ENCODE peak calls at places on chromosomes 3 and 15, in nine cellular contexts. One of them, this sample, is unnamed.

GRCh38 chr3:115254492-115255196 is 107.6 kb upstream of the ZBTB20 start:
- DNase-seq in fibroblast of lung: no peak
- DNase-seq in pancreas: no peak
- DNase-seq in omental fat pad: no peak
- DNase-seq in progenitor cell of endocrine pancreas: no peak
- DNase-seq in Panc1: no peak
- DNase-seq in PC-9: no peak
- DNase-seq in A549: no peak
- DNase-seq in AG09319: no peak
- DNase-seq in this sample: no peak

GRCh38 chr3:2875699-2876098 is 234.5 kb downstream of the IL5RA start:
- DNase-seq in fibroblast of lung: no peak
- DNase-seq in PC-9: no peak
- DNase-seq in AG09319: no peak
- DNase-seq in progenitor cell of endocrine pancreas: no peak
- DNase-seq in pancreas: no peak
- DNase-seq in omental fat pad: no peak
- DNase-seq in Panc1: no peak
- DNase-seq in A549: no peak
- DNase-seq in this sample: no peak

GRCh38 chr3:50676031-50676705 is 1.4 kb downstream of the DOCK3 start:
- DNase-seq in progenitor cell of endocrine pancreas: no peak
- DNase-seq in fibroblast of lung: no peak
- DNase-seq in AG09319: no peak
- DNase-seq in Panc1: no peak
- DNase-seq in pancreas: no peak
- DNase-seq in omental fat pad: no peak
- DNase-seq in PC-9: no peak
- DNase-seq in A549: no peak
- DNase-seq in this sample: no peak

GRCh38 chr3:189331002-189331418 is 159.2 kb downstream of the TPRG1 start:
- DNase-seq in fibroblast of lung: no peak
- DNase-seq in progenitor cell of endocrine pancreas: no peak
- DNase-seq in AG09319: no peak
- DNase-seq in pancreas: no peak
- DNase-seq in Panc1: no peak
- DNase-seq in omental fat pad: no peak
- DNase-seq in PC-9: no peak
- DNase-seq in A549: no peak
- DNase-seq in this sample: no peak

GRCh38 chr3:196951371-196951770 is 9.0 kb upstream of the NCBP2 start:
- DNase-seq in AG09319: no peak
- DNase-seq in pancreas: no peak
- DNase-seq in progenitor cell of endocrine pancreas: no peak
- DNase-seq in PC-9: no peak
- DNase-seq in omental fat pad: no peak
- DNase-seq in Panc1: no peak
- DNase-seq in fibroblast of lung: no peak
- DNase-seq in A549: no peak
- DNase-seq in this sample: no peak

GRCh38 chr3:179016979-179017670 is 54.5 kb downstream of the ZMAT3 start:
- DNase-seq in A549: no peak
- DNase-seq in omental fat pad: no peak
- DNase-seq in pancreas: no peak
- DNase-seq in progenitor cell of endocrine pancreas: no peak
- DNase-seq in AG09319: no peak
- DNase-seq in Panc1: no peak
- DNase-seq in fibroblast of lung: no peak
- DNase-seq in PC-9: no peak
- DNase-seq in this sample: no peak

GRCh38 chr3:3015472-3016089 is 94.6 kb downstream of the IL5RA start:
- DNase-seq in progenitor cell of endocrine pancreas: no peak
- DNase-seq in A549: no peak
- DNase-seq in Panc1: peak
- DNase-seq in AG09319: no peak
- DNase-seq in pancreas: no peak
- DNase-seq in PC-9: no peak
- DNase-seq in fibroblast of lung: peak
- DNase-seq in omental fat pad: no peak
- DNase-seq in this sample: no peak

GRCh38 chr15:71571641-71572040 is 238.7 kb upstream of the NR2E3 start:
- DNase-seq in pancreas: no peak
- DNase-seq in omental fat pad: no peak
- DNase-seq in Panc1: no peak
- DNase-seq in AG09319: no peak
- DNase-seq in progenitor cell of endocrine pancreas: no peak
- DNase-seq in PC-9: no peak
- DNase-seq in A549: no peak
- DNase-seq in fibroblast of lung: no peak
- DNase-seq in this sample: no peak

GRCh38 chr3:197306374-197307086 is 8.1 kb upstream of the DLG1 start:
- DNase-seq in PC-9: peak
- DNase-seq in AG09319: no peak
- DNase-seq in fibroblast of lung: peak
- DNase-seq in Panc1: no peak
- DNase-seq in omental fat pad: no peak
- DNase-seq in pancreas: no peak
- DNase-seq in A549: no peak
- DNase-seq in progenitor cell of endocrine pancreas: no peak
- DNase-seq in this sample: no peak

GRCh38 chr3:29693863-29694262 is 413.0 kb downstream of the RBMS3 start:
- DNase-seq in Panc1: no peak
- DNase-seq in PC-9: peak
- DNase-seq in omental fat pad: no peak
- DNase-seq in pancreas: no peak
- DNase-seq in A549: peak
- DNase-seq in progenitor cell of endocrine pancreas: no peak
- DNase-seq in fibroblast of lung: peak
- DNase-seq in AG09319: peak
- DNase-seq in this sample: peak

GRCh38 chr3:8574670-8575322 is 69.8 kb downstream of the SSUH2 start:
- DNase-seq in fibroblast of lung: no peak
- DNase-seq in pancreas: no peak
- DNase-seq in AG09319: no peak
- DNase-seq in A549: no peak
- DNase-seq in Panc1: no peak
- DNase-seq in PC-9: no peak
- DNase-seq in progenitor cell of endocrine pancreas: no peak
- DNase-seq in omental fat pad: no peak
- DNase-seq in this sample: no peak

GRCh38 chr3:195876297-195877031 is 31.9 kb downstream of the TNK2 start:
- DNase-seq in omental fat pad: no peak
- DNase-seq in progenitor cell of endocrine pancreas: no peak
- DNase-seq in Panc1: no peak
- DNase-seq in AG09319: no peak
- DNase-seq in fibroblast of lung: no peak
- DNase-seq in A549: peak
- DNase-seq in pancreas: no peak
- DNase-seq in PC-9: peak
- DNase-seq in this sample: no peak

GRCh38 chr3:183434992-183435391 is 6.6 kb upstream of the MCF2L2 start:
- DNase-seq in progenitor cell of endocrine pancreas: no peak
- DNase-seq in pancreas: no peak
- DNase-seq in omental fat pad: no peak
- DNase-seq in fibroblast of lung: no peak
- DNase-seq in PC-9: no peak
- DNase-seq in AG09319: no peak
- DNase-seq in Panc1: no peak
- DNase-seq in A549: no peak
- DNase-seq in this sample: no peak

DNA sequence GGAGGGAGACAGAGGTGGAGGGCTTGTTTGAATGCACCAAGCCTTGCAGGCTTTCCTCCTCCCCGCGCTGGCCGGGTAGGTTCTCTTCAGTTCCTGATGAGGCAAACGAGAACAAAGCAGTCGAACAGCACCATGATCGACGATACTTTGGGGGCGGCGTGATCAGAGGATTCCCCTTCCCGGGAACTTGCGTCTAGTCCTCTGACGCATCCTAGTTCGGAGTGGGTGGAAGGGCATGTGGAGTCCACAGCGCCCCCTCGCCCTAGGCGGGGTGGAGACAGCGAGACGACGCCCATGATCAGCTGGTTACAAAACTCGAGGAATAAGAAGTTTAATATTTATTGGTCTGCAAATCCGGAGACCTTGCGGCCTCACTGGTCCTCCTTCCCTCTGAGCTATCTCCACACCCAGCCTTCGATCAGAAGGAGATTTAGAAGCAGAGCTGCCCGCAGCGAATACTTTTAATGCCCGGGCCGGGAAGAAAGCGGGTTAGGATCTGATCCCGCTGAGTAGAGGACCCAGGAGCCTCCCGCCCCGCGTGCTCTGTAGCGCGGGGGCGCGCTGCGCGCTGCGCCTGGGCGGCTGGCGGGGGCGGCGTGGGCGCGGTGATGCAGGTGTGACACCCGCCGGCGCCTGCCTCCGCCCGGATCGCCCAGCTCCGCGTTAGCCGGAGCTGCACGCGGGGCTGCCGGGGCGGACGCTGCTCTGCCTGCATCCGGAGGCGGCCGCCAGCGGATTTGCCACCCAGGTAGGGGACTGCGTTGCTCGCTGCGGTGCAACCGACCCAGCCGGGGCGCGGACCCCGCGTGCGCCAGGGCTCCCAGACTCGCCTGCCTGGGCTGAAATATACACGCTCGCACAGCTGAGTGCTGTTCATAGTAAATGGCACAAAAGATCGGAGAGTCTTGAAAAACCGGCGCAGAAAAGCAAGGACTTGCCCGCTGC is at the start of gene SV2B:
- DNase-seq in progenitor cell of endocrine pancreas: peak
- DNase-seq in AG09319: no peak
- DNase-seq in fibroblast of lung: peak
- DNase-seq in omental fat pad: no peak
- DNase-seq in pancreas: peak
- DNase-seq in Panc1: no peak
- DNase-seq in A549: no peak
- DNase-seq in PC-9: no peak
- DNase-seq in this sample: peak
- TF ChIP-seq CTCF in progenitor cell of endocrine pancreas: peak
- TF ChIP-seq CTCF in AG09319: peak
- TF ChIP-seq CTCF in fibroblast of lung: no peak
- TF ChIP-seq CTCF in omental fat pad: no peak
- TF ChIP-seq CTCF in pancreas: no peak
- TF ChIP-seq CTCF in Panc1: peak
- TF ChIP-seq CTCF in A549: peak
- TF ChIP-seq CTCF in PC-9: no peak
- TF ChIP-seq CTCF in this sample: no peak

DNA sequence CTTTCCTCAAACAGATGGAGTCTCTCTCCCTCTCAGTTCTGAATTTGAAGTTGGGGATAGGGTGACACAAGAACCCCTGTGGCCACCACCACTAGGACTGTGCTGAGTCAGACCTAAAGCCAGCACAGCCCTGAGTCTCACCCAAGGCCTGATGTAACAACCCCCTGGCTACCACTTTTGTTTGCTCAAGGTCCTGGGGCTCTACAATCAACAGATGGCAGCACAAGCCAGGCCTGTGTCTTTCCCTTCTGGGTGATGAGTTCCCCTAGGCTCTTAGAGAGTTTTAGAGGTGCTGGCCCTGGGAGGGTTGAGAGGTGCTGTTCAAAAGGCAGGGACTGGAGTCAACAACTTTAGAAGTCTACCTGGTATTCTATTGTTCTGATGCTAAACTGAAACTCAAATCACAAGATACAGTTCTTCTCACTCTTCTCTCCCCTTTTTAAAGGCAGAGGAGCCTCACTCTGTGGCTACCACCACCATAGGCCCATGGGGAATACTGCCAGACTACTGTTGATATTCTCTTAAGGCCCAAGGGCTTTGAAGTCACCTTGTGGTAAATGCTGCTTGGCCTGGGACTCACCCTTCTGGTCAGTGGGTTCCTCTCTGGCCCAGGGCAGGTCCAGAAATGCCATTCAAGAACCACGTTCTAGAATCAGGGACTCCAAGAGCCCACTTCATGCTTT is 6.5 kb downstream of the OR5K4 start:
- DNase-seq in fibroblast of lung: no peak
- DNase-seq in omental fat pad: no peak
- DNase-seq in Panc1: no peak
- DNase-seq in PC-9: peak
- DNase-seq in progenitor cell of endocrine pancreas: no peak
- DNase-seq in A549: no peak
- DNase-seq in pancreas: no peak
- DNase-seq in AG09319: no peak
- DNase-seq in this sample: no peak
- TF ChIP-seq CTCF in fibroblast of lung: no peak
- TF ChIP-seq CTCF in omental fat pad: no peak
- TF ChIP-seq CTCF in Panc1: no peak
- TF ChIP-seq CTCF in PC-9: peak
- TF ChIP-seq CTCF in progenitor cell of endocrine pancreas: no peak
- TF ChIP-seq CTCF in A549: no peak
- TF ChIP-seq CTCF in pancreas: no peak
- TF ChIP-seq CTCF in AG09319: no peak
- TF ChIP-seq CTCF in this sample: no peak

DNA sequence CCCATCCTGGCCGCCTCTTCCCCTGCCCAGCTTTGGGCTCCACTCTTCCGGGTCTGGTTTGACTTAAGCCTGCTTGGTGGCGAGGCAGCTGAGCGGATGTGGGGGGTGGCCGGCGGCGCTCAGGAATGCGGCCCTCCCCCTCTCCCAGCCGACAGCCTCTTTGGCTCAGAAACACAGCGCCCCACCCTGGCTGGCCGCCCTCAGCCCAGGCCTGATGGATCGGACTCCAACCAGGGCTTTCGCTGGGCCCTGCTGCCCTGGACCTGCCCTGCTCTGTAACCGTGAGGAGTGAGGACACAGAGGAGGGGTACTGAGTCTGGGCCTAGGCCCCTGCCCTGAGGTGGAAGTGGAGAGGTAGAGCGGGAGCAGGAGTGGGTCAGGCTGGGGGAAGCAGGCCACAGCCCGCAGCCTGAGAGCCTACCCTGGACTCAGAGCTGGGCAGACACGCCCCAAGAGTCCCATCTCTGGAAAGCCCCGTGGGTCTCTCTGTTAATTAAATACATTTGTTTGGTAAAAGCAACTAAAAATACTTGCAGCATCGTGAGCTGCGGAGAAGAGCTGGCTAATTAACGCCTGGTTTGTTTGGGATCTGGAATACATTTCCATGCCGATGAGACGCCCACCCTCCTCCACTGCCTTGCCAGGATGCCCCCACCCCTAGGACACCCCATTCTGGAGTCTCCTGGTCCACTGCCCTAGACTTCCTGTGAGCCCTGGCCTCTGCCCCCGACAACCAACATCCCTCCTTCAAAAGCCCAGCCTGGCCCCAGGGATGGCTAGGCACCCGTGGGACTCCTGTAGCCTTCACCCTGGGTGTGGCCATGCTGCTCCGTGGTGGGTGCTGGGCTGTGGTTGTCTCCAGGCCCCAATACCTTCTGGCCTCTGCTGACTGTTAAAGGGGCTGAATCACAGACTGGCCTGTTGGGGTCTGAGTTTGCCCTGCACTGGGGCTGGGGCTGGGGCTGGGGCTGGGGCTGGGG is 19.6 kb downstream of the PLXNA1 start:
- DNase-seq in pancreas: peak
- DNase-seq in Panc1: no peak
- DNase-seq in omental fat pad: no peak
- DNase-seq in fibroblast of lung: peak
- DNase-seq in A549: no peak
- DNase-seq in PC-9: no peak
- DNase-seq in progenitor cell of endocrine pancreas: peak
- DNase-seq in AG09319: peak
- DNase-seq in this sample: peak
- TF ChIP-seq CTCF in pancreas: peak
- TF ChIP-seq CTCF in Panc1: no peak
- TF ChIP-seq CTCF in omental fat pad: no peak
- TF ChIP-seq CTCF in fibroblast of lung: peak
- TF ChIP-seq CTCF in A549: no peak
- TF ChIP-seq CTCF in PC-9: no peak
- TF ChIP-seq CTCF in progenitor cell of endocrine pancreas: peak
- TF ChIP-seq CTCF in AG09319: peak
- TF ChIP-seq CTCF in this sample: peak

GRCh38 chr15:98592136-98592535 is 56.2 kb upstream of the IGF1R start:
- DNase-seq in progenitor cell of endocrine pancreas: no peak
- DNase-seq in fibroblast of lung: no peak
- DNase-seq in Panc1: no peak
- DNase-seq in PC-9: no peak
- DNase-seq in omental fat pad: no peak
- DNase-seq in AG09319: no peak
- DNase-seq in A549: no peak
- DNase-seq in pancreas: no peak
- DNase-seq in this sample: no peak
- TF ChIP-seq CTCF in progenitor cell of endocrine pancreas: no peak
- TF ChIP-seq CTCF in fibroblast of lung: no peak
- TF ChIP-seq CTCF in Panc1: no peak
- TF ChIP-seq CTCF in PC-9: no peak
- TF ChIP-seq CTCF in omental fat pad: no peak
- TF ChIP-seq CTCF in AG09319: no peak
- TF ChIP-seq CTCF in A549: no peak
- TF ChIP-seq CTCF in pancreas: no peak
- TF ChIP-seq CTCF in this sample: no peak